ENCODE peak calls at places on chromosomes 4 and X, in ten cellular contexts. F is AG10803, B is prostate gland, Z is ovary, L is GM13976, J is adrenal gland, I is cardiac muscle cell, D is stomach, O is HepG2, E is lower lobe of right lung. P is an unnamed sample.

GRCh38 chr4:141933978-141934377 is 297.6 kb downstream of the IL15 start:
- DNase-seq in F (no peak), I (no peak), L (no peak), B (no peak), J (no peak), D (no peak), E (no peak), O (no peak), Z (no peak), P (no peak)

GRCh38 chrX:71623714-71624113 is 5.4 kb upstream of the CXCR3 start:
- DNase-seq in B (no peak), E (no peak), Z (no peak), I (no peak), O (no peak), D (no peak), J (no peak), L (peak), F (no peak), P (no peak)

GRCh38 chr4:145882594-145882993 is 56.0 kb downstream of the ZNF827 start:
- DNase-seq in O (no peak), L (no peak), F (no peak), I (no peak), B (no peak), Z (no peak), E (no peak), D (no peak), J (no peak), P (no peak)

GRCh38 chr4:158560284-158560683 is 38.6 kb downstream of the RXFP1 start:
- DNase-seq in O (no peak), F (no peak), L (no peak), Z (no peak), D (no peak), I (no peak), J (no peak), E (no peak), B (no peak), P (no peak)

GRCh38 chr4:182493377-182493776 is 250.2 kb downstream of the TENM3 start:
- DNase-seq in E (no peak), D (no peak), I (no peak), O (no peak), F (no peak), Z (no peak), J (no peak), L (no peak), B (no peak), P (no peak)

GRCh38 chrX:1420371-1420770 is 28.5 kb upstream of the SLC25A6 start:
- DNase-seq in E (peak), I (no peak), B (no peak), J (no peak), D (no peak), O (no peak), L (no peak), F (no peak), Z (no peak), P (no peak)

GRCh38 chrX:139831689-139832456 is 101.0 kb downstream of the ATP11C start:
- DNase-seq in L (peak), D (no peak), Z (peak), E (no peak), B (peak), F (peak), I (peak), J (peak), O (no peak), P (no peak)

GRCh38 chr4:169398294-169398693 is 127.5 kb upstream of the SH3RF1 start:
- DNase-seq in Z (no peak), E (no peak), O (no peak), F (peak), J (no peak), I (no peak), L (no peak), D (no peak), B (no peak), P (no peak)

GRCh38 chrX:76427560-76428242 is at the start of gene MAGEE1:
- DNase-seq in D (peak), J (peak), I (peak), B (peak), O (peak), E (peak), Z (peak), L (peak), F (peak), P (peak)

GRCh38 chrX:7093305-7093704 is 54.2 kb upstream of the STS start:
- DNase-seq in O (no peak), D (no peak), I (no peak), J (no peak), F (no peak), E (no peak), B (no peak), Z (no peak), L (no peak), P (no peak)

GRCh38 chr4:137705171-137705783 is 173.0 kb upstream of the PCDH18 start:
- DNase-seq in B (no peak), J (no peak), F (peak), L (no peak), Z (no peak), D (no peak), I (peak), O (no peak), E (no peak), P (no peak)

GRCh38 chr4:41569957-41570356 is 32.0 kb downstream of the LIMCH1 start:
- DNase-seq in F (no peak), J (peak), I (peak), D (no peak), O (no peak), Z (no peak), B (no peak), L (no peak), E (no peak), P (no peak)

GRCh38 chr4:166198516-166198915 is 325.5 kb downstream of the TLL1 start:
- DNase-seq in D (no peak), Z (no peak), I (no peak), B (no peak), E (no peak), L (no peak), F (no peak), J (no peak), O (no peak), P (no peak)

GRCh38 chrX:43627669-43628068 is 28.4 kb upstream of the MAOA start:
- DNase-seq in Z (no peak), F (no peak), E (no peak), D (no peak), O (no peak), J (no peak), L (no peak), B (no peak), I (no peak), P (no peak)

GRCh38 chrX:22748093-22748999 is 251.4 kb upstream of the DDX53 start:
- DNase-seq in I (peak), L (peak), Z (peak), O (peak), B (peak), J (peak), E (no peak), D (peak), F (peak), P (peak)

GRCh38 chr4:30719363-30720020 is 677 bp upstream of the PCDH7 start:
- DNase-seq in E (no peak), I (peak), L (peak), B (peak), Z (peak), O (no peak), J (no peak), F (peak), D (peak), P (peak)

GRCh38 chrX:20263474-20263873 is 3.2 kb downstream of the RPS6KA3 start:
- DNase-seq in O (no peak), Z (no peak), E (no peak), D (no peak), B (no peak), I (no peak), F (peak), L (no peak), J (peak), P (no peak)

GRCh38 chr4:155085843-155086530 is 122.4 kb upstream of the NPY2R start:
- DNase-seq in J (no peak), E (no peak), I (no peak), F (no peak), O (no peak), L (no peak), B (no peak), D (no peak), Z (no peak), P (no peak)

GRCh38 chr4:111113591-111113990 is 490.7 kb upstream of the PITX2 start:
- DNase-seq in L (no peak), B (no peak), O (no peak), D (no peak), Z (no peak), I (no peak), F (no peak), E (no peak), J (no peak), P (no peak)

GRCh38 chr4:111630705-111631104 is 514.5 kb upstream of the FAM241A start:
- DNase-seq in Z (no peak), F (peak), B (no peak), O (peak), L (no peak), D (no peak), I (peak), J (no peak), E (no peak), P (no peak)

GRCh38 chr4:82436130-82436529 is 5.7 kb downstream of the ENOPH1 start:
- DNase-seq in L (no peak), F (no peak), E (no peak), D (no peak), J (no peak), Z (no peak), B (no peak), I (no peak), O (no peak), P (no peak)

DNA sequence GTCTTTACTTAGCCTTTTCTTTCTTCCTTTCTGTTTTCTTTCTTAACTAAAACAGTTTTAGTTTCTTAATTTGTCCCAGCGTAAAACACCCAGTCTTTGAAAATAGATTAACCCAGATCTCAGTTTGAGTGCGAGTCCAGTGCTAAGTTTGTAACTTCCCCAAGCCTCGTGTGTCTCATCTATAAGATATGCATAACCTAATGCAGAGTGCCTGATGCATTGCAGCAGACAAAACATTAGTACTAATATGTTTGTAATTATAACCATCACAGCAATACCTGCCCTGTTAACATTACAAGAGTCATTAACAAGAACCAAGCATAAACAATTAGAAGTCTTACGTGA is 528 bp upstream of the GEMIN8 start:
- DNase-seq in J (no peak), O (no peak), I (no peak), D (no peak), L (no peak), Z (no peak), F (peak), E (no peak), B (no peak), P (no peak)
- TF ChIP-seq CTCF in J (no peak), O (no peak), I (no peak), D (no peak), L (no peak), Z (no peak), F (no peak), E (no peak), B (no peak), P (no peak)

GRCh38 chr4:115370490-115370889 is 257.1 kb upstream of the NDST4 start:
- DNase-seq in F (no peak), E (no peak), I (no peak), L (no peak), Z (no peak), O (no peak), D (no peak), B (no peak), J (no peak), P (no peak)
- TF ChIP-seq CTCF in F (no peak), E (no peak), I (no peak), L (no peak), Z (no peak), O (no peak), D (no peak), B (no peak), J (no peak), P (no peak)

GRCh38 chr4:107098403-107098802 is 62.3 kb upstream of the DKK2 start:
- DNase-seq in E (no peak), O (no peak), F (no peak), D (no peak), B (peak), I (no peak), Z (no peak), J (no peak), L (no peak), P (no peak)

GRCh38 chr4:107094976-107095375 is 58.9 kb upstream of the DKK2 start:
- DNase-seq in D (no peak), E (no peak), Z (no peak), I (no peak), J (no peak), O (no peak), B (no peak), F (peak), L (no peak), P (no peak)

DNA sequence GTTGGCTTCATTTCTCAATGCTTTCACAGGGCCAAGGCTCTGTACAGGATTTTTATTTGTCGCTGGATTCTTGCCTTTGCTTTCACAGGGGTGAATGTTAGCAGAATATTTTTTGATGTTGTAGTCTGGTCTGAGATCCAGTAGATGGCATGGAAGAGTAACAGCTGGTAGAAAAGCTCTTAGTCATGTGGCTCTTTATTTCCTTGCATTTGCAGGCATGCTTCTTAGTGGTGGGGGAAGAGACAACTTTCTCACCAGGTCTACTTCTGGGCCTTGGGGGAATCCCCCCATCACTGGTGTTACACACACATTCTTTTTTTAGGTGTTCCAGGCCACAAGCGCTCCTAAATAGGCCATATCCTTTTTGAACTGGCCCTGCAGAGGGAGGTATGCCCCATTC is 58.2 kb upstream of the DKK2 start:
- DNase-seq in J (no peak), B (no peak), O (peak), E (no peak), L (peak), D (no peak), Z (no peak), I (peak), F (peak), P (no peak)
- TF ChIP-seq CTCF in J (no peak), B (no peak), O (peak), E (no peak), L (no peak), D (no peak), Z (no peak), I (peak), F (peak), P (no peak)

DNA sequence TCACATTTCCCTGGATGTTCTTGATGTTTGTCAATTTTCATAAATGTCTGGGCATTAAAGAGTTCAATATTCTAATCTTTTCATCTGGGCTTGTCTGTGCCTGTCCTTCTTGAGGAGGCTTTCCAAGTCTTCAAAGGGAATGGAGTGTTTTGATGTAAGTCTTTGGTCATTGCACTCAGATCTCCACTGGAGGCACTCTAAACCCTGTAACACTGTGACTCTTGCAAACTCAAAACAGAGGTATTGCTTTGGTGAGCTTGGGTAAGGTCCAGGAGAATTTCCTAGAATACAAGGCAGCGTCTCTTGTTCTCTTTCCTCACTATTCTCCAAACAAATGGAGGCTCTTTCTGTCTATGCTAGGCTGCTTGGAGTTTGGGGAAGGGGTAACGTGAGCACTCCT is 1118.1 kb upstream of the PABPC4L start:
- DNase-seq in E (no peak), F (no peak), B (no peak), D (no peak), L (no peak), I (no peak), J (no peak), Z (no peak), O (peak), P (no peak)
- TF ChIP-seq CTCF in E (no peak), F (no peak), B (no peak), D (no peak), L (no peak), I (no peak), J (no peak), Z (no peak), O (peak), P (no peak)

DNA sequence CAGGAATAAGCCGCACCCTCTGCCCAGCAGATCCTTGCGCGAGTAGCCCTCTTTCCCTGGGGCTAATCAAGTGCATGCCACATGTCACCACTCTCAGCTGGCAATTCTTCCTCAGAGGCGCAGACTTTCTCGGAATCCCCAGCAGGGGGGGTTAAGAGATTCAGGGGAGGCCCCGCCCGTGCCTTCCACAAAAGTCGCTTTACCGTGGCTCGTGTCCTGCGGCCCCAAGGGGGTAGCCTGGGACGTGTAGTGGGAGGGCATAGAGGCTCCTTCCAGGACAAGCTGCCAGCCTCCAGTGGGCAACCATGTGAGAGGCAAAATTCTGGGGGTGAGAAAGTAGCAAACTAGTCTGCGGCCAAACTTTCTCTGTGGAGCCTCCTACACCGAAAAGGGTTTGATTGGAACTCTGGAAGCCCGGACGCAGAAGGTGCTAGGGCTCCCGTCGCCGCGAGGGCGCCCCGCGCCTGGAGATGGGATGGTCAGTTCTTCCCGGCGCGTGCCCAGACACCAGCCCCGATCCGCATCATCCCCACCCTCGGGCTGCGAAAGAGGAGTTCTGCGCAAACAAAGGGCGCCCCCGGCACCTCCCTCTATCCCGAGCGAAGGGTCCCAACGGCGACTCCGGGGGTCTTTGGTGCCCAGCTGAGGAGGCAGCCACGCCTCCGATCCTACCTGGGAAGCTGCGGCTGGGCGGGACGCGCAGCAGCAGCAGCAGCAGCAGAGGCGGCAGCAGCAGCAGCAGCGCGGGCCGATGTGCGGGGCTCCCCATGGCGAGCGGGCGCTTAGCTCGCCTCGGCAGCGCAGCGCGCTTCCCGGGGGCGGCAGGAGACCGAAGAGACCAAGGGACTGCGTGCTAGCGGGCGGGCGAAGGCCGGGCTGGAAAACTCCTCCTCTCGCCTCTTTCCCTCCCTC is at the start of gene SRPX:
- DNase-seq in F (peak), O (no peak), I (peak), J (peak), D (peak), B (peak), L (peak), Z (no peak), E (peak), P (peak)
- TF ChIP-seq CTCF in F (peak), O (peak), I (peak), J (no peak), D (no peak), B (no peak), L (no peak), Z (no peak), E (peak), P (peak)

GRCh38 chr4:139556071-139556734 is at the start of gene SETD7:
- DNase-seq in Z (peak), D (peak), O (no peak), B (peak), F (peak), L (peak), I (peak), E (peak), J (peak), P (peak)
- TF ChIP-seq CTCF in Z (no peak), D (no peak), O (no peak), B (no peak), F (no peak), L (no peak), I (peak), E (peak), J (no peak), P (no peak)